ENCODE peak calls at places on chromosomes 4 and X, in seven cellular contexts. D is IMR-90, F is mesendoderm, O is H9, N is mesenchymal stem cell, Z is H1, Q is trophoblast cell. X is an unnamed sample.
A peak's percentile ranks its signal among the peaks of the same experiment; 100 is the strongest.

GRCh38 chr4:71648448-71648847 is 135.4 kb downstream of the GC start:
- DNase-seq in D (no peak), F (no peak), O (no peak), N (no peak), Z (no peak), Q (peak; percentile 79), X (no peak)

GRCh38 chrX:133544105-133544504 is 128.8 kb upstream of the GPC4 start:
- DNase-seq in D (peak; percentile 7), F (peak; percentile 93), O (no peak), N (peak; percentile 85), Z (no peak), Q (peak; percentile 76), X (no peak)

GRCh38 chr4:155509619-155510018 is 132.9 kb upstream of the MAP9 start:
- DNase-seq in D (peak; percentile 57), F (no peak), O (no peak), N (peak; percentile 10), Z (no peak), Q (no peak), X (no peak)

GRCh38 chr4:88097301-88097700 is 61.1 kb downstream of the ABCG2 start:
- DNase-seq in D (peak; percentile 66), F (no peak), O (no peak), N (peak; percentile 68), Z (no peak), Q (no peak), X (no peak)

GRCh38 chrX:150332023-150332422 is 31.1 kb upstream of the MAMLD1 start:
- DNase-seq in D (no peak), F (no peak), O (no peak), N (no peak), Z (no peak), Q (no peak), X (no peak)

GRCh38 chrX:133838761-133839676 is 146.4 kb downstream of the GPC3 start:
- DNase-seq in D (peak; percentile 28), F (peak; percentile 93), O (peak; percentile 43), N (peak; percentile 48), Z (peak; percentile 3), Q (no peak), X (peak; percentile 36)

GRCh38 chr4:2060578-2061207 is 1.6 kb downstream of the NAT8L start:
- DNase-seq in D (no peak), F (peak; percentile 66), O (peak; percentile 77), N (no peak), Z (peak; percentile 27), Q (peak; percentile 15), X (no peak)

GRCh38 chrX:15146515-15146914 is 123.4 kb downstream of the ASB9 start:
- DNase-seq in D (no peak), F (peak; percentile 22), O (peak; percentile 35), N (peak; percentile 12), Z (no peak), Q (peak; percentile 9), X (no peak)

GRCh38 chr4:3812211-3812934 is 46.2 kb downstream of the ADRA2C start:
- DNase-seq in D (no peak), F (no peak), O (no peak), N (no peak), Z (no peak), Q (no peak), X (no peak)

GRCh38 chr4:74320559-74321118 is 12.4 kb downstream of the EPGN start:
- DNase-seq in D (peak; percentile 55), F (peak; percentile 87), O (peak; percentile 66), N (peak; percentile 70), Z (peak; percentile 27), Q (peak; percentile 46), X (peak; percentile 14)

GRCh38 chr4:142243250-142243649 is 602.9 kb downstream of the INPP4B start:
- DNase-seq in D (no peak), F (no peak), O (no peak), N (no peak), Z (no peak), Q (no peak), X (no peak)

GRCh38 chrX:20378291-20378920 is 111.7 kb upstream of the RPS6KA3 start:
- DNase-seq in D (peak; percentile 31), F (no peak), O (no peak), N (peak; percentile 7), Z (no peak), Q (no peak), X (no peak)

GRCh38 chr4:158649111-158649680 is 22.5 kb downstream of the C4orf46 start:
- DNase-seq in D (no peak), F (no peak), O (no peak), N (no peak), Z (no peak), Q (peak; percentile 86), X (no peak)

GRCh38 chrX:85992811-85993229 is 54.5 kb downstream of the CHM start:
- DNase-seq in D (peak; percentile 38), F (peak; percentile 71), O (no peak), N (peak; percentile 46), Z (no peak), Q (no peak), X (no peak)
- H2AK5ac ChIP-seq in D (no peak overlapping the region), F (no peak overlapping the region), O (no peak overlapping the region), N (no peak overlapping the region), Z (no peak overlapping the region), Q (no peak overlapping the region), X (no peak overlapping the region)

GRCh38 chr4:184384810-184385557 is 89.4 kb downstream of the IRF2 start:
- DNase-seq in D (peak; percentile 46), F (no peak), O (peak; percentile 27), N (no peak), Z (no peak), Q (no peak), X (no peak)
- H3K27ac ChIP-seq in D (peak overlapping the region; percentile 92), F (no peak overlapping the region), O (peak overlapping the region; percentile 86), N (peak overlapping the region; percentile 91), Z (peak overlapping the region; percentile 62), Q (no peak overlapping the region), X (no peak overlapping the region)

DNA sequence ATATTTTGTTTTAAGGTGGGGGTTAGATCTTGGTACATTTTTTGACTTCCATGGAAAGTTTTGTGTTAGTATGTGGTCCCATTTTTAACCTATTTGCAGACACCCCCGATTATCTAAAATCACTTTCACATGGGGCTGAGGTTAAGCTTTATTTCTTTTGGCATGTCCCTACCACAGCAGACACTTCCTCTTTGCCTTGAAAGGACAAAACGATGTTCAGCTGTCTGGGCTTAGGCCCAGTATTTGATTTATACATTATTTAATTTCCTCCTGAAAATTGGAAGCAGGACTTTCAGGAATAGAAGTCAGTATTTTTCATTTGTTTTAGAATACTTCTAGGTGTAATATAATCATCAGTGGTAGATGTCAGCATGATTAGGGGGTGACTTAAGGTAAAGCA is 112.4 kb upstream of the SPRY1 start:
- DNase-seq in D (no peak), F (no peak), O (no peak), N (no peak), Z (no peak), Q (no peak), X (no peak)
- H2AK5ac ChIP-seq in D (no peak overlapping the region), F (no peak overlapping the region), O (no peak overlapping the region), N (no peak overlapping the region), Z (no peak overlapping the region), Q (no peak overlapping the region), X (no peak overlapping the region)

GRCh38 chrX:45401923-45402322 is 201.2 kb upstream of the DIPK2B start:
- DNase-seq in D (no peak), F (peak; percentile 3), O (no peak), N (no peak), Z (no peak), Q (no peak), X (no peak)

GRCh38 chrX:45400380-45400779 is 199.7 kb upstream of the DIPK2B start:
- DNase-seq in D (peak; percentile 40), F (peak; percentile 70), O (no peak), N (peak; percentile 3), Z (no peak), Q (no peak), X (no peak)

GRCh38 chrX:45404206-45404605 is 203.5 kb upstream of the DIPK2B start:
- DNase-seq in D (no peak), F (no peak), O (no peak), N (no peak), Z (no peak), Q (no peak), X (no peak)
- H3K27ac ChIP-seq in D (no peak overlapping the region), F (no peak overlapping the region), O (no peak overlapping the region), N (no peak overlapping the region), Z (no peak overlapping the region), Q (no peak overlapping the region), X (no peak overlapping the region)

DNA sequence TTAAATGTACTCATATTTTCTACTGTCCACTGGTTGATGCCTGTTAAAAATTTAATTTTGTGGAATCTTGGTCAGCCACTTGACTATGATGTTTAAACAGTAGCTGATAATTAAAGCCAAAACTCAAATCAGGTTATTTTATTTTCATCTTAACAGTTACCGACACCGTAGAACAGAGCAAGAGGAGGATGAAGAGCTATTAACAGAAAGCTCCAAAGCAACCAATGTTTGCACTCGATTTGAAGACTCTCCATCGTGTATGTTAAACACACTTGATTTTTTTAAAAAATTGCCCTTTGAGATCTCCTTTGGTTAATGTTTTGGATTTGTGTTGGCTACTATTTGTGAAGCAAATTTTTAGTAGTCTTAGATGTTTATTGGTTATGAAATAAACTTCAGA is 10.7 kb downstream of the SMARCA5 start:
- DNase-seq in D (no peak), F (no peak), O (no peak), N (no peak), Z (no peak), Q (no peak), X (no peak)
- H2AK5ac ChIP-seq in D (no peak overlapping the region), F (no peak overlapping the region), O (no peak overlapping the region), N (no peak overlapping the region), Z (no peak overlapping the region), Q (no peak overlapping the region), X (no peak overlapping the region)

GRCh38 chr4:109350121-109350520 is 47.7 kb upstream of the COL25A1 start:
- DNase-seq in D (no peak), F (no peak), O (no peak), N (no peak), Z (no peak), Q (no peak), X (no peak)
- H3K27ac ChIP-seq in D (no peak overlapping the region), F (no peak overlapping the region), O (no peak overlapping the region), N (no peak overlapping the region), Z (no peak overlapping the region), Q (no peak overlapping the region), X (no peak overlapping the region)

DNA sequence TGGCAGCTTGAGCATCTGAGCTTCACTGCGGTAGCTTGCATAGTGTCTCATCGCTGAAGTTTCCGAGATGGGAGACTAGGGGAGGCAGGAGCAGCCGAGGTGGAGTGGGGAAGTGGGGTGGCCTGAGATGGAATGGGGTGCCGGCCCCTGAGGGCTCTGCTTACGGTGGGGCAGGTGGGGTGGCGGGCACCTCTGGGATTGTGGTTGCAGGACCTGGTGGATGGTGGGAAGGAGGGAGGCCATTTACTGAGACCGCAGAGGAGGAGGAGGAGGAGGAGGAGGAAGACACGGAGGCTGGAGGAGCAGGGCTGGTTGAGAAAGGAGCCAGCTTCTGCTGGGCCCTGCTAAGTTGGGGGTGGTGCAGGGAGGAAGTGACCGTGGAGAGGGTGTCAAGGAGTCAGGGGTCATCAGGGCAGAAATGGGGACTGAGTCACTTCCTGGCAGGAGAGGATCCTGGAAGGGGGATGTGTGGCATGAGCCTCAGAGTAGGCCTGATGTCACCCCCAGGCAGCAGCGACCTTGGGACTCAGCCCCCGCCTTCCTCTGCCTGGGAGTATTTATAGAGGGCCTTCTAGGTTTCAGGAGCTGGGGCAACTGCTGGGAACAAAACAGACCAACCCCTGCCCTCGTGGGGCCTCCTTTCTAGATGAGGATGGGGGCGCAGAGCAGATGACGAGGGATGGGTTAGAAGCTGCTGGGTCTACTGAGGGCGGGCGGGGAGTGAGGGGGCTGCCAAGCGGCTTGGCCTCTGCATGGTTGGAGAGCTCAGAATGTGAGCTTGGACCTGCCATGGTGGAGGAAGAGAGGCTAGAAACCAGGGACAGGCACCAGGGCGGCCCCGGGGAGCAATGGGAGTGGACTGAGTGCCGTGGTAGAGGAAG is 213.4 kb upstream of the PSAPL1 start:
- DNase-seq in D (peak; percentile 80), F (peak; percentile 69), O (no peak), N (peak; percentile 91), Z (no peak), Q (peak; percentile 24), X (no peak)
- H2AK5ac ChIP-seq in D (peak overlapping the region; percentile 87), F (no peak overlapping the region), O (no peak overlapping the region), N (peak overlapping the region; percentile 51), Z (no peak overlapping the region), Q (no peak overlapping the region), X (no peak overlapping the region)